ENCODE peak calls at places on chromosome 17, in eight cellular contexts. D is upper lobe of left lung, J is esophagus muscularis mucosa, O is stomach, S is suprapubic skin, Y is transverse colon, F is GM23338, U is HCT116. A is an unnamed sample. For H3K27me3, the result is how much of the 10 kb centered on the place peaks cover.

GRCh38 chr17:334974-335481 is 17.6 kb downstream of the RPH3AL start:
- DNase-seq in O (no peak), F (no peak), J (no peak), Y (no peak), S (peak), D (no peak), U (no peak), A (no peak)

GRCh38 chr17:39935896-39936295 is 8.4 kb downstream of the LRRC3C start:
- DNase-seq in F (no peak), Y (no peak), D (no peak), S (no peak), J (no peak), O (no peak), U (no peak), A (no peak)

GRCh38 chr17:39981207-39982068 is 831 bp downstream of the PSMD3 start:
- DNase-seq in F (no peak), U (no peak), O (no peak), J (no peak), Y (no peak), D (no peak), S (no peak), A (no peak)

GRCh38 chr17:71337903-71338302 is 782.9 kb upstream of the SOX9 start:
- DNase-seq in Y (peak), J (no peak), O (no peak), U (no peak), S (no peak), D (no peak), F (no peak), A (no peak)

GRCh38 chr17:3659541-3660111 is 8.8 kb downstream of the TAX1BP3 start:
- DNase-seq in F (no peak), D (peak), O (peak), Y (peak), J (no peak), U (no peak), S (peak), A (peak)

GRCh38 chr17:76124582-76125390 is 16.3 kb downstream of the FOXJ1 start:
- DNase-seq in O (no peak), U (no peak), Y (no peak), F (peak), J (no peak), S (no peak), D (no peak), A (no peak)

GRCh38 chr17:14792751-14793150 is 472.4 kb downstream of the PMP22 start:
- DNase-seq in J (no peak), S (no peak), F (no peak), D (no peak), Y (peak), O (no peak), U (no peak), A (peak)

GRCh38 chr17:17109231-17109630 is 67.0 kb downstream of the MPRIP start:
- DNase-seq in S (no peak), D (no peak), O (peak), F (no peak), Y (peak), J (no peak), U (no peak), A (no peak)

GRCh38 chr17:61251939-61252865 is 147.4 kb upstream of the TBX2 start:
- DNase-seq in D (peak), S (peak), O (peak), Y (peak), J (peak), U (no peak), F (no peak), A (peak)
- TF ChIP-seq POLR2AphosphoS5 in D (peak), S (no peak), O (peak), Y (peak), J (peak), U (no peak), F (no peak), A (peak)

GRCh38 chr17:4747847-4748246 is 8.1 kb upstream of the CXCL16 start:
- DNase-seq in F (no peak), U (no peak), J (no peak), Y (no peak), S (no peak), D (no peak), O (no peak), A (no peak)
- H3K27me3 ChIP-seq in F (under half), U (under half), J (half or more), Y (under half), S (under half), D (under half), O (half or more), A (under half)

DNA sequence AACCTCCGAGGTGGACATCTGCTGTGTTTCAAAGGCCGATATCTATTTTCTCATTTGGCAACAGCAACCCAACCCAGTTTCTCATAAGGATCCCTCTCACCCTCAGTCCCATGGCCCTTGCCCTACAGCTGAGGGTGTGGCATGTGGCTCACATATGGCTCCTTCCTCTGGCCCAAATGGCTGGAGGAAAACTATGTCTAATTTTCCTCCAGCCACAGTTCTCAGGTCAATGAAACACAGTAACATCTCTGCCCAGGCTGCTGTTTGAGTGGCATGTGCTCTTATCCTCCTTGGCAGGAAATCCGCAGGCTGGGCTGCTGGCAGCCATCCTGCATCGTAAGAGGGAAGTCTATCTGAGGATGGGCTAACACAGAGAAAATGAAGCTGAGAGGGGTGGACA is 24.1 kb downstream of the SERPINF1 start:
- DNase-seq in D (no peak), S (peak), Y (no peak), U (no peak), O (no peak), F (no peak), J (no peak), A (no peak)
- H3K27ac ChIP-seq in D (peak), S (no peak), Y (peak), U (no peak), O (peak), F (no peak), J (peak), A (peak)

GRCh38 chr17:82787081-82787848 is 35.4 kb downstream of the TBCD start:
- DNase-seq in D (peak), J (no peak), U (no peak), S (peak), Y (peak), O (no peak), F (no peak), A (peak)
- TF ChIP-seq POLR2AphosphoS5 in D (no peak), J (no peak), U (no peak), S (no peak), Y (peak), O (no peak), F (no peak), A (peak)

GRCh38 chr17:74860229-74860998 is 729 bp upstream of the GRIN2C start:
- DNase-seq in Y (no peak), S (no peak), U (no peak), O (no peak), D (no peak), F (peak), J (no peak), A (no peak)
- H3K27me3 ChIP-seq in Y (half or more), S (half or more), U (under half), O (half or more), D (under half), F (half or more), J (half or more), A (under half)

GRCh38 chr17:80413771-80414507 is 1.0 kb upstream of the ENDOV start:
- DNase-seq in F (no peak), Y (no peak), O (no peak), U (no peak), J (no peak), S (no peak), D (peak), A (no peak)
- H3K27ac ChIP-seq in F (no peak), Y (no peak), O (peak), U (no peak), J (no peak), S (no peak), D (no peak), A (no peak)

DNA sequence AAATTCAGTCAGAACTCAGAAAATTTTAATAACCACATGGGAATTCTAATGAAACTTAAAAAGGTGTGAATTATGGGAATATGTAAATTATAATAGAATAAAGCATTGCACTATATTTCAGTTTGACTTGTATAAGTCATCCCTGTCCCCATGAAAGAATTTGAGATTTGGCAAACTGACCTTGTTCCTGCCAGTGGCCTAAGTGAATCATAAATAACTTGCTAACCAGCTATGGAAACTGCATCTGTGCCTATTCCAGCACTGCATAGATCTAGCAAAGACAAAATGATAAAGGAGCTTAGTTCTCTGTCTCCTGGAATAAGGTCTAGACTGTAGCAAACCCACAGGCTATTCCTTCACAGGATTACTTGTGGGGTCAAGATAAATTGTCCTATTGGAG is 106.8 kb upstream of the NOG start:
- DNase-seq in F (no peak), J (peak), D (no peak), Y (no peak), S (no peak), U (no peak), O (no peak), A (no peak)
- TF ChIP-seq POLR2AphosphoS5 in F (no peak), J (no peak), D (no peak), Y (no peak), S (no peak), U (no peak), O (no peak), A (no peak)

DNA sequence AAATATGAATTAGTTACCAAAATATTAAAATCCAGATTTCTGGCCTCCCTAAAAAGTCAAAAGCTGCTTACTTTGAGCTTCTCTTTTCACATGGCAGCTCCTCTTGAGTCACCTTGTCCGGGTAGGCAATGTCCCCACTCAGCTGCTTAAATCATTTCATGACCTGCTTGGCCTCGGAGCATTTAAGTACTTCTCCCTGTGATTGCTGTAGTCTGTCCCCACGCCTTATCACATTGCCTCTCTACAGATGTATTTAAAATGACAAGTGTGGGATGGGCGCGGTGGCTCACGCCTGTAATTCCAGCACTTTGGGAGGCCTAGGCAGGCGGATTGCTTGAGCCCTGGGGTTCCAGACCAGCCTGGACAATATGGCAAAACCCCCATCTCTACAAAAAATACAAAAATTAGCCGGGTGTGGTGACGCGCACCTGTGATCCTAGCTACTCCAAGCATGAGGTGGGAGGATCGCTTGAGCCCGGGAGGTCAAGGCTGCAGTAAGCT is 1.2 kb upstream of the GJC1 start:
- DNase-seq in D (no peak), U (no peak), O (no peak), Y (no peak), J (no peak), S (no peak), F (peak), A (no peak)
- H3K27me3 ChIP-seq in D (under half), U (under half), O (half or more), Y (half or more), J (under half), S (half or more), F (under half), A (under half)

GRCh38 chr17:33603794-33604193 is 310.7 kb upstream of the ASIC2 start:
- DNase-seq in O (no peak), Y (no peak), S (no peak), F (no peak), J (no peak), D (no peak), U (no peak), A (no peak)
- H3K27ac ChIP-seq in O (no peak), Y (no peak), S (no peak), F (no peak), J (no peak), D (no peak), U (no peak), A (no peak)

A was measured in prostate gland.